ENCODE peak calls at places on chromosomes 6 and 20, in four cellular contexts. Y is HepG2, C is GM12878, H is K562. P is an unnamed sample.

GRCh38 chr6:82270791-82271392 is 23.3 kb upstream of the IBTK start:
- DNase-seq in Y (peak; percentile 30), H (peak; percentile 40), C (peak; percentile 15), P (peak; percentile 39)

GRCh38 chr6:44338228-44339122 is 4.0 kb upstream of the SPATS1 start:
- DNase-seq in C (peak; percentile 34), H (peak; percentile 86), Y (peak; percentile 72), P (peak; percentile 71)

GRCh38 chr6:52641826-52642225 is 29.1 kb upstream of the TMEM14A start:
- DNase-seq in Y (no peak), H (peak; percentile 26), C (no peak), P (no peak)

GRCh38 chr6:159174263-159174974 is 5.2 kb downstream of the FNDC1 start:
- DNase-seq in Y (peak; percentile 46), H (peak; percentile 82), C (peak; percentile 2), P (peak; percentile 82)

GRCh38 chr20:39939241-39939865 is 749.7 kb downstream of the MAFB start:
- DNase-seq in C (no peak), H (no peak), Y (no peak), P (no peak)

GRCh38 chr6:44657201-44657824 is 269.8 kb downstream of the CDC5L start:
- DNase-seq in H (no peak), C (no peak), Y (no peak), P (no peak)

GRCh38 chr6:90868656-90869055 is 281.8 kb upstream of the MAP3K7 start:
- DNase-seq in C (no peak), H (no peak), Y (no peak), P (no peak)

GRCh38 chr6:160172704-160173103 is 51.1 kb downstream of the SLC22A1 start:
- DNase-seq in C (no peak), Y (no peak), H (no peak), P (no peak)

GRCh38 chr6:166626177-166627038 is 643 bp downstream of the RPS6KA2 start:
- DNase-seq in Y (no peak), H (no peak), C (no peak), P (peak; percentile 64)

GRCh38 chr6:3607599-3607998 is 143.9 kb downstream of the PXDC1 start:
- DNase-seq in H (no peak), C (no peak), Y (no peak), P (no peak)

GRCh38 chr20:20490673-20491072 is 122.8 kb downstream of the INSM1 start:
- DNase-seq in C (no peak), Y (no peak), H (no peak), P (no peak)

GRCh38 chr6:128471907-128472306 is 48.5 kb downstream of the PTPRK start:
- DNase-seq in H (no peak), Y (no peak), C (no peak), P (no peak)

GRCh38 chr6:10609038-10609437 is 85.4 kb downstream of the C6orf52 start:
- DNase-seq in H (no peak), C (no peak), Y (no peak), P (no peak)

GRCh38 chr6:16041327-16041726 is 87.6 kb upstream of the MYLIP start:
- DNase-seq in C (no peak), H (no peak), Y (no peak), P (no peak)

GRCh38 chr6:161922631-161923119 is 648.8 kb upstream of the AGPAT4 start:
- DNase-seq in Y (peak; percentile 78), H (peak; percentile 55), C (no peak), P (peak; percentile 69)

GRCh38 chr20:13817342-13817741 is 32.5 kb downstream of the NDUFAF5 start:
- DNase-seq in C (no peak), H (no peak), Y (no peak), P (no peak)

GRCh38 chr6:105882833-105883232 is 203.3 kb upstream of the PRDM1 start:
- DNase-seq in Y (no peak), C (no peak), H (no peak), P (no peak)

GRCh38 chr20:45097485-45098095 is 3.3 kb downstream of the KCNS1 start:
- DNase-seq in C (no peak), H (no peak), Y (no peak), P (peak; percentile 67)

GRCh38 chr6:24323632-24324337 is 34.1 kb downstream of the DCDC2 start:
- DNase-seq in H (no peak), Y (peak; percentile 94), C (no peak), P (no peak)

GRCh38 chr20:58788896-58789295 is 61.8 kb downstream of the GNAS-AS1 start:
- DNase-seq in C (no peak), H (no peak), Y (no peak), P (no peak)

GRCh38 chr6:36376742-36377141 is 10.7 kb downstream of the ETV7 start:
- DNase-seq in Y (no peak), H (no peak), C (no peak), P (no peak)

GRCh38 chr20:34621383-34622367 is 55.2 kb downstream of the PIGU start:
- DNase-seq in H (no peak), C (no peak), Y (peak; percentile 100), P (no peak)

GRCh38 chr20:39897781-39898466 is 791.1 kb downstream of the MAFB start:
- DNase-seq in C (no peak), H (no peak), Y (no peak), P (no peak)

GRCh38 chr20:57480444-57481152 is 44.3 kb downstream of the CTCFL start:
- DNase-seq in H (no peak), Y (no peak), C (peak; percentile 83), P (no peak)

GRCh38 chr6:27188206-27188884 is 59.2 kb upstream of the PRSS16 start:
- DNase-seq in C (peak; percentile 55), H (peak; percentile 89), Y (peak; percentile 6), P (peak; percentile 60)

GRCh38 chr20:50872562-50873288 is 58.5 kb downstream of the ADNP start:
- DNase-seq in Y (no peak), H (no peak), C (no peak), P (no peak)

GRCh38 chr6:166489301-166490155 is 97.0 kb downstream of the RAMACL start:
- DNase-seq in H (no peak), C (no peak), Y (no peak), P (no peak)

GRCh38 chr6:157669747-157670216 is 153.3 kb upstream of the SNX9 start:
- DNase-seq in Y (peak; percentile 28), C (no peak), H (no peak), P (peak; percentile 75)

GRCh38 chr20:13212750-13213149 is 8.3 kb upstream of the ISM1 start:
- DNase-seq in Y (no peak), C (no peak), H (no peak), P (no peak)

GRCh38 chr20:48012401-48012974 is 227.2 kb upstream of the SULF2 start:
- DNase-seq in Y (peak; percentile 49), H (no peak), C (no peak), P (peak; percentile 27)

GRCh38 chr20:52404676-52405075 is 213.1 kb upstream of the ZFP64 start:
- DNase-seq in C (no peak), H (no peak), Y (no peak), P (no peak)

GRCh38 chr20:52405417-52405816 is 213.8 kb upstream of the ZFP64 start:
- DNase-seq in H (no peak), C (no peak), Y (no peak), P (no peak)

GRCh38 chr20:52411611-52412010 is 220.0 kb upstream of the ZFP64 start:
- DNase-seq in H (no peak), C (no peak), Y (no peak), P (no peak)

GRCh38 chr20:52410746-52411317 is 219.3 kb upstream of the ZFP64 start:
- DNase-seq in H (no peak), Y (no peak), C (no peak), P (no peak)

DNA sequence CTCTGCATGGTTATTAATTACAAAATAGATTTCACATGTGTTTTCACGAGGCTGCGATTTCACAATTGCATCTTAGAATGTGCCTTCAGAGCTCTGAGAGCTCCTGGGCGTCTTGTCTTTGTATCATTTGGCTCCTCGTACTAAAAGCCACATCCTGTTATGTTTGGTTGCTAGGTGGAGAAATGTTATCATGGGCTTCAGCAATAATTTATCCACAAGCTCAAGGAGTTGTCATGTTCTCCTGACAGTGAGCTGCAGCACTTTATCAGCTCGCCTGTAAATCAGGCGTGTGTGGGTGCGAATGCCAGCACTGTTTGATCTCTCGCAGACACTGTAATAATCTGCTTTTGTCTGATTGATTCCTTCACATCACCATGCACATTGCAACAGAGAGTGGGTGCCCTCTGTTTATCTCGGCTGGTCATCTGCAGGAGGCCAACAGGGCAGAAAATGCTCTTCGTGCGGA is 218.6 kb upstream of the ZFP64 start:
- DNase-seq in C (no peak), Y (no peak), H (peak; percentile 51), P (peak; percentile 12)
- TF ChIP-seq NFIC in C (no peak), Y (no peak), H (no peak), P (no peak)

DNA sequence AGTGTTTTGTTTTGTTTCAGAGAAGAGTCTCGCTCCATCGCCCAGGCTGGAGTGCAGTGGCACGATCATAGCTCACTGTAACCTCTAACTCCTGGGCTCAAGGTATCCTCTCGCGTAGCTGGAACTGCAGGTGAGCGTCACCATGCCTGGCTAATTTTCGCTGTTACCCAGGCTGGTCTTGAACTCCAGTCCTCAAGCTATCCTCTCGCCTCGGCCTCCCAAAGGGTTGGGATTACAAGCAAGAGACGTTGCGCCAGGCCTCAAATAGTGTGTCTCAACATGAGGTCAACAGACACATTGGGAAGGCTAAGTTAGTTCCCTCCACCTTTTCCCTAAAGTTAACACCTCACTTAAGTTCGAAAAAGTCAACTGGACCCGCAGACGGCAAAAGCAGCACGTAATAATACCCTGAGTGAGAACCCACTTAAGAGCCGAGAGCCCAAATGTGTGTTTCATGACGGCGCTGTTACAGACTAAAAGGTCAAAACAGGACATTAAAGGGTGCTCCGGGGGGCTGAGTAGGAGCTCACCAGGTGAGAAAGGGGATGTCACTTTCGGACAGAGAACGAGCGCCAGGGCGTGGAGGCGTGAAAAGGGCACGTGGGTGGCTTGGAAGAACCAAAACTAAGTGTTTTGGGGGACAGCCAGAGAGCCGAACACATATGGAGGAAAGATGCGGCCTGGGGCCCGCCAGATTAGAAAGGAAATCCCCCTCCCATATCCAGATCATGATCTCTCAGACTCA is 499 bp downstream of the TTI1 start:
- DNase-seq in C (no peak), Y (peak; percentile 35), H (peak; percentile 43), P (no peak)
- TF ChIP-seq EP300 in C (no peak), Y (no peak), H (no peak), P (no peak)

DNA sequence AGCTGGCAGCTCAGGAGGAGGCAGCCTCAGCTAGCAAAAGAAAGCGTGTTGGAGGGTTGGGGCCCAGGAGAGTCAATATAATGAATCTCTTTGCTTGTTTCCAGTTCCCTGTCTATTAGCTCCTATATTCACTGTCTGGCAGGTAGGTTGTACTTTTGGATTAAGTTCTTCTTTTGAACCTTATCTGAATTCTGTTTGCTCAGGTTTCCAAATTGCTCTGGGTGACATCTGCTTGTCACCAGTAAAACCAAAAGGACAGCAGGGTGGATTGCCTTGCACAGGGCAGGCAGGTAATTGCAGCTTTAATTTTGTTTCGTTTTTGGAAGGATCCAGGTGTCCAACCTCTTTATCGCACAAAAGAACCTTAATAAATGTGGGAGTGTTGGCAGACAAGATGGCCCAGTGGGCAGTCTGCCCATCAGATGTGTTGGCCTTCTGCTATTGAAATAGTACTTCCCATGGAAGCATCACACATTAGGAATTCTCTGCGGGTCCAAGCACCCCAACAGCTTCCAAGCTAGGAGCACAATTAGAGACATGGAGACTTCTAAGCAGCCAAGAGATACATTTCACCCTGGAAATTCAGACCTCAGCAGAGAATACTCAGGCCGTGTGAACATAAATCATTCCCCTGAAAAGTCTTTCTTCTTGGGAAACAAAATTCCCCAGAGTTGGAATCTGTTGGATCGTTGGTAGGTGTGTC is 287.0 kb upstream of the BMP2 start:
- DNase-seq in Y (no peak), H (no peak), C (no peak), P (no peak)
- TF ChIP-seq NFIC in Y (no peak), H (no peak), C (no peak), P (no peak)

DNA sequence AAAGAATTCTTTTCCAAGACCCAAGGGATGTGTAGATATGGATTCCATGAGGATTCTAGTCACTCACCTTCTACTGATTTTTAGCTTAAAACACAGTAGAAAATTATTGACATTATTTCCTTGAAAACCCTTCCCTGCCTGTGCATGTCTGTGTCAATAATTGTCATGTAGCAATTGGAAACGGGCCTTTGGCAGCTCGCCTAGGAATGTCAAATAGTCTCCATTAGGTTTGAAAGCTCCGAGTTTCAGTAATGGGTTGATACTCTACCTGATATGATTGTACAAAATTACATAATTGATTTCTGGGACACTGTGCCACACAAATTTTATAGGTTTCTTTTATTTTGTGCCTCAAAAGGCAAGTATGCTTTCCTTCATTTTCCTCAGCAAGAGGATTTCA is 515.2 kb upstream of the ARID1B start:
- DNase-seq in H (no peak), C (no peak), Y (no peak), P (peak; percentile 30)
- TF ChIP-seq EP300 in H (no peak), C (no peak), Y (no peak), P (no peak)

P was measured in SK-N-SH.